ENCODE peak calls at places on chromosomes 12 and 14, in nine cellular contexts. One of them, this sample, is unnamed.

GRCh38 chr12:56034586-56035332 is 7.0 kb upstream of the RPS26 start:
- DNase-seq in neuronal stem cell: no peak
- DNase-seq in OCI-LY7: no peak
- DNase-seq in astrocyte: no peak
- DNase-seq in mesenchymal stem cell: no peak
- DNase-seq in HCT116: no peak
- DNase-seq in hepatocyte: no peak
- DNase-seq in PC-9: no peak
- DNase-seq in neural progenitor cell: no peak
- DNase-seq in this sample: no peak

GRCh38 chr12:53205747-53206146 is 1.3 kb downstream of the ITGB7 start:
- DNase-seq in hepatocyte: no peak
- DNase-seq in astrocyte: peak; percentile 82
- DNase-seq in neuronal stem cell: no peak
- DNase-seq in OCI-LY7: peak; percentile 74
- DNase-seq in HCT116: no peak
- DNase-seq in mesenchymal stem cell: peak; percentile 90
- DNase-seq in PC-9: peak; percentile 70
- DNase-seq in neural progenitor cell: no peak
- DNase-seq in this sample: no peak

GRCh38 chr12:104579716-104580495 is 123.2 kb downstream of the CHST11 start:
- DNase-seq in neural progenitor cell: no peak
- DNase-seq in neuronal stem cell: no peak
- DNase-seq in HCT116: no peak
- DNase-seq in OCI-LY7: no peak
- DNase-seq in PC-9: no peak
- DNase-seq in mesenchymal stem cell: peak; percentile 54
- DNase-seq in astrocyte: peak; percentile 51
- DNase-seq in hepatocyte: no peak
- DNase-seq in this sample: no peak

GRCh38 chr12:52352951-52353350 is 14.3 kb downstream of the KRT85 start:
- DNase-seq in neural progenitor cell: no peak
- DNase-seq in OCI-LY7: no peak
- DNase-seq in PC-9: no peak
- DNase-seq in astrocyte: no peak
- DNase-seq in mesenchymal stem cell: no peak
- DNase-seq in hepatocyte: no peak
- DNase-seq in HCT116: no peak
- DNase-seq in neuronal stem cell: no peak
- DNase-seq in this sample: no peak

GRCh38 chr12:1618489-1618888 is 10.5 kb upstream of the WNT5B start:
- DNase-seq in HCT116: no peak
- DNase-seq in neural progenitor cell: no peak
- DNase-seq in hepatocyte: no peak
- DNase-seq in mesenchymal stem cell: peak; percentile 14
- DNase-seq in astrocyte: peak; percentile 26
- DNase-seq in neuronal stem cell: no peak
- DNase-seq in PC-9: no peak
- DNase-seq in OCI-LY7: no peak
- DNase-seq in this sample: no peak

GRCh38 chr14:37991027-37991426 is 216.7 kb upstream of the SSTR1 start:
- DNase-seq in neuronal stem cell: no peak
- DNase-seq in mesenchymal stem cell: no peak
- DNase-seq in OCI-LY7: peak; percentile 19
- DNase-seq in astrocyte: no peak
- DNase-seq in hepatocyte: no peak
- DNase-seq in neural progenitor cell: no peak
- DNase-seq in PC-9: no peak
- DNase-seq in HCT116: no peak
- DNase-seq in this sample: peak; percentile 50

GRCh38 chr14:60865378-60866127 is 115.3 kb downstream of the TRMT5 start:
- DNase-seq in PC-9: no peak
- DNase-seq in neuronal stem cell: no peak
- DNase-seq in hepatocyte: no peak
- DNase-seq in OCI-LY7: no peak
- DNase-seq in astrocyte: no peak
- DNase-seq in mesenchymal stem cell: no peak
- DNase-seq in HCT116: no peak
- DNase-seq in neural progenitor cell: no peak
- DNase-seq in this sample: no peak

GRCh38 chr14:91256661-91257060 is 12.2 kb upstream of the GPR68 start:
- DNase-seq in neuronal stem cell: no peak
- DNase-seq in neural progenitor cell: no peak
- DNase-seq in mesenchymal stem cell: no peak
- DNase-seq in OCI-LY7: no peak
- DNase-seq in PC-9: no peak
- DNase-seq in hepatocyte: peak; percentile 35
- DNase-seq in HCT116: no peak
- DNase-seq in astrocyte: no peak
- DNase-seq in this sample: no peak

GRCh38 chr12:118357327-118358007 is 15.2 kb downstream of the TAOK3 start:
- DNase-seq in hepatocyte: peak; percentile 32
- DNase-seq in mesenchymal stem cell: peak; percentile 66
- DNase-seq in OCI-LY7: peak; percentile 80
- DNase-seq in PC-9: no peak
- DNase-seq in neural progenitor cell: no peak
- DNase-seq in HCT116: peak; percentile 63
- DNase-seq in astrocyte: no peak
- DNase-seq in neuronal stem cell: no peak
- DNase-seq in this sample: no peak

GRCh38 chr12:131132118-131132892 is 178.6 kb downstream of the ADGRD1 start:
- DNase-seq in hepatocyte: peak; percentile 88
- DNase-seq in neural progenitor cell: peak; percentile 91
- DNase-seq in PC-9: no peak
- DNase-seq in mesenchymal stem cell: peak; percentile 20
- DNase-seq in OCI-LY7: peak; percentile 73
- DNase-seq in astrocyte: no peak
- DNase-seq in HCT116: peak; percentile 47
- DNase-seq in neuronal stem cell: peak; percentile 83
- DNase-seq in this sample: peak; percentile 92

GRCh38 chr12:131908716-131909595 is 14.5 kb downstream of the ULK1 start:
- DNase-seq in neuronal stem cell: no peak
- DNase-seq in mesenchymal stem cell: no peak
- DNase-seq in PC-9: no peak
- DNase-seq in neural progenitor cell: no peak
- DNase-seq in HCT116: no peak
- DNase-seq in OCI-LY7: no peak
- DNase-seq in hepatocyte: no peak
- DNase-seq in astrocyte: no peak
- DNase-seq in this sample: no peak

GRCh38 chr12:122197612-122197966 is 5.9 kb upstream of the B3GNT4 start:
- DNase-seq in OCI-LY7: no peak
- DNase-seq in HCT116: no peak
- DNase-seq in astrocyte: peak; percentile 10
- DNase-seq in neural progenitor cell: no peak
- DNase-seq in neuronal stem cell: no peak
- DNase-seq in hepatocyte: no peak
- DNase-seq in PC-9: no peak
- DNase-seq in mesenchymal stem cell: no peak
- DNase-seq in this sample: no peak
- H2AFZ ChIP-seq in OCI-LY7: no peak overlapping the region
- H2AFZ ChIP-seq in HCT116: no peak overlapping the region
- H2AFZ ChIP-seq in astrocyte: no peak overlapping the region
- H2AFZ ChIP-seq in neural progenitor cell: no peak overlapping the region
- H2AFZ ChIP-seq in neuronal stem cell: no peak overlapping the region
- H2AFZ ChIP-seq in hepatocyte: no peak overlapping the region
- H2AFZ ChIP-seq in PC-9: no peak overlapping the region
- H2AFZ ChIP-seq in mesenchymal stem cell: no peak overlapping the region
- H2AFZ ChIP-seq in this sample: peak overlapping the region; percentile 49

DNA sequence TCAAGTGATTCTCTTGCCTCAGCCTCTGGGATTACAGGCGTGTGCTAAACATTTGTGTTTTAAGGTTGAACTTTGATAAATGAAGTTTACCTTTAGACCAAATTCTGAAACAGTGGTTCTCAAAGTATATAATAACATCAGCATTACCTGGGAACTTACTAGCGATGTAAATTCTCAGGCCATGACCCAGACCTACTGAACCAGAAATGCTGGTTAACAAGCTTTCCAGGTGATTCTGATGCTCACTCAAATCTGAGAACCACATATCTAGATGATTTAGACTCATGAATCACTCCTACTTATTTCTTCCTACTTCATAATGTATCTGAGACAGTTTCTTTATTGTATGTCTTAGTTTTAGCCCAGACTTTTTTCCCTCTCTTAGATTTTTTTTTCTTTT is 43.6 kb downstream of the RAD51B start:
- DNase-seq in hepatocyte: no peak
- DNase-seq in astrocyte: no peak
- DNase-seq in OCI-LY7: no peak
- DNase-seq in mesenchymal stem cell: no peak
- DNase-seq in neuronal stem cell: no peak
- DNase-seq in PC-9: peak; percentile 79
- DNase-seq in neural progenitor cell: no peak
- DNase-seq in HCT116: no peak
- DNase-seq in this sample: no peak
- H3K4me3 ChIP-seq in hepatocyte: no peak overlapping the region
- H3K4me3 ChIP-seq in astrocyte: no peak overlapping the region
- H3K4me3 ChIP-seq in OCI-LY7: no peak overlapping the region
- H3K4me3 ChIP-seq in mesenchymal stem cell: no peak overlapping the region
- H3K4me3 ChIP-seq in neuronal stem cell: no peak overlapping the region
- H3K4me3 ChIP-seq in PC-9: no peak overlapping the region
- H3K4me3 ChIP-seq in neural progenitor cell: no peak overlapping the region
- H3K4me3 ChIP-seq in HCT116: no peak overlapping the region
- H3K4me3 ChIP-seq in this sample: no peak overlapping the region

GRCh38 chr12:41537522-41537921 is 349.4 kb downstream of the PDZRN4 start:
- DNase-seq in neuronal stem cell: no peak
- DNase-seq in HCT116: no peak
- DNase-seq in PC-9: no peak
- DNase-seq in hepatocyte: no peak
- DNase-seq in mesenchymal stem cell: no peak
- DNase-seq in neural progenitor cell: no peak
- DNase-seq in astrocyte: no peak
- DNase-seq in OCI-LY7: no peak
- DNase-seq in this sample: no peak

GRCh38 chr12:41532072-41532471 is 344.0 kb downstream of the PDZRN4 start:
- DNase-seq in HCT116: no peak
- DNase-seq in mesenchymal stem cell: no peak
- DNase-seq in PC-9: no peak
- DNase-seq in astrocyte: peak; percentile 8
- DNase-seq in neural progenitor cell: no peak
- DNase-seq in OCI-LY7: no peak
- DNase-seq in hepatocyte: no peak
- DNase-seq in neuronal stem cell: no peak
- DNase-seq in this sample: no peak

GRCh38 chr12:41531147-41531829 is 343.2 kb downstream of the PDZRN4 start:
- DNase-seq in hepatocyte: no peak
- DNase-seq in mesenchymal stem cell: no peak
- DNase-seq in neural progenitor cell: no peak
- DNase-seq in astrocyte: no peak
- DNase-seq in PC-9: no peak
- DNase-seq in HCT116: no peak
- DNase-seq in neuronal stem cell: no peak
- DNase-seq in OCI-LY7: no peak
- DNase-seq in this sample: no peak

DNA sequence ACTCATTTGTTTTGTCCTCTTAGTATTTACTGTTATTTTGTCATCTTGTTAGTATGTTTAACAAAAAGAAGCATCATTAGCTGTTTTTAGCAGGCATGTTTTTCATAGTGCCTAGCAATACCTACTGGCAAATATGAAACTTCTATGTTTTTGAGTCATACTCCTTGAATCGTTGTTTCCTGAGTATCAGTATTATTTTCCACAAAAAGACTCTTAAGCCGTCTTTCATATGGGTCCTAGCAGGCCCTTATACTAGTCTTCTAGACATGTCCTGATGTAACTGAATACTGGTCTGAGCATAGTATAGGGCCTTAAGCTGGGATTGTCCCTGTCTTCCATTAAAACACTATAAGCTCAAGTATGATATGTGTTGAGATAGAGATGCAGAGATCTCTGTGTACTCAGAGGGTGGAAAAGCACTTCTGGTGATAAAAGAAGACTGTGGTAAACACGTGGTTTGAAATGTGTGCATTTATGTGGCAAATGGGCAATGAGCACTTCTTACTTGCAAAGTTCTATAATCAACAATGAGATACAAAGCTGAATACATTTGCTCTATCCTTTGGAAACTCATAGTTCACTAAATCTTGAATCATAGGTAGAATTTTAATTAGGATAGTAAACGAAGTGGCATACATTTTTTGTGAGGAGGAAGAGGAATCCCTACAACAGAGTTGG is 348.8 kb downstream of the PDZRN4 start:
- DNase-seq in hepatocyte: no peak
- DNase-seq in PC-9: no peak
- DNase-seq in mesenchymal stem cell: no peak
- DNase-seq in neural progenitor cell: no peak
- DNase-seq in neuronal stem cell: no peak
- DNase-seq in HCT116: no peak
- DNase-seq in astrocyte: no peak
- DNase-seq in OCI-LY7: no peak
- DNase-seq in this sample: no peak
- H2AFZ ChIP-seq in hepatocyte: no peak overlapping the region
- H2AFZ ChIP-seq in PC-9: no peak overlapping the region
- H2AFZ ChIP-seq in mesenchymal stem cell: no peak overlapping the region
- H2AFZ ChIP-seq in neural progenitor cell: peak overlapping the region; percentile 12
- H2AFZ ChIP-seq in neuronal stem cell: no peak overlapping the region
- H2AFZ ChIP-seq in HCT116: no peak overlapping the region
- H2AFZ ChIP-seq in astrocyte: no peak overlapping the region
- H2AFZ ChIP-seq in OCI-LY7: no peak overlapping the region
- H2AFZ ChIP-seq in this sample: no peak overlapping the region

GRCh38 chr12:107900588-107900987 is 126.1 kb downstream of the ASCL4 start:
- DNase-seq in mesenchymal stem cell: no peak
- DNase-seq in astrocyte: no peak
- DNase-seq in neural progenitor cell: no peak
- DNase-seq in HCT116: no peak
- DNase-seq in hepatocyte: no peak
- DNase-seq in OCI-LY7: no peak
- DNase-seq in neuronal stem cell: no peak
- DNase-seq in PC-9: no peak
- DNase-seq in this sample: no peak

GRCh38 chr12:107906719-107907118 is 132.2 kb downstream of the ASCL4 start:
- DNase-seq in HCT116: no peak
- DNase-seq in OCI-LY7: no peak
- DNase-seq in neural progenitor cell: no peak
- DNase-seq in mesenchymal stem cell: no peak
- DNase-seq in PC-9: no peak
- DNase-seq in hepatocyte: no peak
- DNase-seq in astrocyte: no peak
- DNase-seq in neuronal stem cell: no peak
- DNase-seq in this sample: no peak

DNA sequence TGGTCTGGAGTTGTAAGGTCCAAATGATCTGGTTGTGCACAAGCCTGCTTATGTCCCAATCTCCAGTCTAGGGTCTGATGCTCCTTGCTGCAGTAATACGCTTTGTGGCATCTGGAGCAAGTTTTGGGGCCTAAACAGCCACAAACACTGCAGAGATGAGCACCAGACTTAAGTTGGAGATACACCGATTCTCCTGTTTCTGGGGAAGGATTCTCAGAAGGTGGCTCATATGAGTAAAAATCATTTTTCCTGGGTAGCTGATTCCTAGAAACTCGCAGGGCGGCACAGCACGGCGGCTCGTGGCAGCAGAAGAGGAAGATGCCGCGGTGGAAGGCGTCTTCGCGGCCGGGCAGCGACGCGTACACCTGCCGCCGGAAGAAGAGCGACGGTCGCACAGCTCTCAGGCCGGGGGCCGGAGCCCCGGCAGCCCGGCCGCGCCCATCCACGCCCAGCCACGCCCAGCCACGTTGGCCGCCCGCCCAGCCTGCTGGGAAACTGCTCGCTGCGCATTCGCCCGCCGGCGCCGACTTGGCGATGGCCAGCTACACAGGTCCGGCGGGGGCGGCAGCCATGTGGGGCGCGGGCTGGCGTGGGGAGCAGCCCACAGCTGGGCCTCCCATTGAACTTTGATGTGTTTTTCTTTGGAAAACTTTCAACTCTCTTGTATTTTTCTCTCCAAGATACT is 129.0 kb downstream of the ASCL4 start:
- DNase-seq in PC-9: no peak
- DNase-seq in OCI-LY7: peak; percentile 82
- DNase-seq in astrocyte: no peak
- DNase-seq in mesenchymal stem cell: no peak
- DNase-seq in hepatocyte: peak; percentile 82
- DNase-seq in neuronal stem cell: peak; percentile 40
- DNase-seq in neural progenitor cell: peak; percentile 88
- DNase-seq in HCT116: no peak
- DNase-seq in this sample: peak; percentile 91
- H3K4me3 ChIP-seq in PC-9: no peak overlapping the region
- H3K4me3 ChIP-seq in OCI-LY7: peak overlapping the region; percentile 67
- H3K4me3 ChIP-seq in astrocyte: peak overlapping the region; percentile 12
- H3K4me3 ChIP-seq in mesenchymal stem cell: peak overlapping the region; percentile 12
- H3K4me3 ChIP-seq in hepatocyte: no peak overlapping the region
- H3K4me3 ChIP-seq in neuronal stem cell: peak overlapping the region; percentile 73
- H3K4me3 ChIP-seq in neural progenitor cell: peak overlapping the region; percentile 59
- H3K4me3 ChIP-seq in HCT116: no peak overlapping the region
- H3K4me3 ChIP-seq in this sample: peak overlapping the region; percentile 70